ENCODE peak calls at places on chromosomes 7 and 10, in four cellular contexts. Q is NCI-H748 treated with DMSO at 0.1 percent for 48 hours, Z is KBM-7, F is AG08396. J is an unnamed sample.

GRCh38 chr7:18638594-18639452 is 143.3 kb downstream of the HDAC9 start:
- DNase-seq in Q (no peak), Z (no peak), F (peak), J (peak)

GRCh38 chr7:32661929-32662328 is 166.6 kb downstream of the AVL9 start:
- DNase-seq in Q (no peak), Z (no peak), F (no peak), J (no peak)

GRCh38 chr7:141263983-141264382 is 190.1 kb downstream of the TMEM178B start:
- DNase-seq in Q (no peak), Z (no peak), F (no peak), J (no peak)

GRCh38 chr7:124686543-124687161 is 78.9 kb downstream of the GPR37 start:
- DNase-seq in Q (no peak), Z (no peak), F (no peak), J (no peak)

GRCh38 chr10:131436467-131436866 is 124.9 kb upstream of the TCERG1L start:
- DNase-seq in Q (no peak), Z (no peak), F (no peak), J (no peak)

GRCh38 chr10:91162495-91163268 is 57.8 kb upstream of the PCGF5 start:
- DNase-seq in Q (peak), Z (peak), F (peak), J (peak)

GRCh38 chr7:116193329-116194087 is 16.8 kb upstream of the TES start:
- DNase-seq in Q (no peak), Z (no peak), F (no peak), J (no peak)

GRCh38 chr7:155477469-155477868 is 19.5 kb downstream of the EN2 start:
- DNase-seq in Q (no peak), Z (no peak), F (no peak), J (no peak)

GRCh38 chr10:132755166-132755711 is 30.7 kb downstream of the NKX6-2 start:
- DNase-seq in Q (no peak), Z (no peak), F (no peak), J (no peak)

GRCh38 chr10:42928064-42928463 is 145.5 kb downstream of the BMS1 start:
- DNase-seq in Q (no peak), Z (no peak), F (no peak), J (no peak)

GRCh38 chr10:97475936-97476594 is 22.2 kb downstream of the MMS19 start:
- DNase-seq in Q (no peak), Z (no peak), F (peak), J (no peak)

GRCh38 chr7:125930848-125931247 is 1001.2 kb upstream of the POT1 start:
- DNase-seq in Q (no peak), Z (no peak), F (no peak), J (no peak)

GRCh38 chr10:96369890-96370574 is 11.2 kb upstream of the OPALIN start:
- DNase-seq in Q (no peak), Z (no peak), F (no peak), J (no peak)

GRCh38 chr10:124644281-124644680 is 99.9 kb downstream of the FAM53B start:
- DNase-seq in Q (no peak), Z (no peak), F (no peak), J (no peak)

GRCh38 chr7:43868681-43869017 is 668 bp downstream of the MRPS24 start:
- DNase-seq in Q (no peak), Z (peak), F (no peak), J (no peak)

GRCh38 chr10:71531485-71532446 is 135.0 kb downstream of the CDH23 start:
- DNase-seq in Q (no peak), Z (peak), F (no peak), J (peak)

GRCh38 chr7:66143876-66144332 is 29.3 kb downstream of the CRCP start:
- DNase-seq in Q (no peak), Z (no peak), F (no peak), J (no peak)

GRCh38 chr10:14648936-14649335 is 125.8 kb downstream of the FAM107B start:
- DNase-seq in Q (no peak), Z (no peak), F (no peak), J (no peak)

GRCh38 chr10:109866995-109867635 is 56.2 kb downstream of the XPNPEP1 start:
- DNase-seq in Q (no peak), Z (no peak), F (no peak), J (no peak)

GRCh38 chr7:157271991-157272324 is 64.8 kb upstream of the DNAJB6 start:
- DNase-seq in Q (no peak), Z (no peak), F (peak), J (no peak)

GRCh38 chr10:116597543-116597942 is 6.8 kb downstream of the PNLIPRP1 start:
- DNase-seq in Q (no peak), Z (no peak), F (no peak), J (no peak)

GRCh38 chr7:142303650-142304049 is 45.8 kb upstream of the PRSS58 start:
- DNase-seq in Q (no peak), Z (peak), F (no peak), J (no peak)

GRCh38 chr7:100370303-100370702 is 3.0 kb upstream of the PILRA start:
- DNase-seq in Q (no peak), Z (no peak), F (no peak), J (no peak)

GRCh38 chr10:16787361-16787791 is 29.8 kb downstream of the RSU1 start:
- DNase-seq in Q (no peak), Z (no peak), F (no peak), J (no peak)

GRCh38 chr10:21808525-21808924 is 195.0 kb downstream of the DNAJC1 start:
- DNase-seq in Q (no peak), Z (no peak), F (no peak), J (no peak)

GRCh38 chr10:66925896-66926719 is at the start of gene LRRTM3:
- DNase-seq in Q (peak), Z (peak), F (peak), J (peak)

GRCh38 chr10:94069884-94070283 is 76.2 kb downstream of the PLCE1 start:
- DNase-seq in Q (no peak), Z (no peak), F (no peak), J (no peak)

GRCh38 chr7:95611224-95611623 is 14.9 kb upstream of the PDK4 start:
- DNase-seq in Q (no peak), Z (no peak), F (no peak), J (peak)

GRCh38 chr7:519429-519973 is at the start of gene PDGFA:
- DNase-seq in Q (no peak), Z (no peak), F (peak), J (no peak)

GRCh38 chr10:18681366-18681765 is 22.1 kb downstream of the ARL5B start:
- DNase-seq in Q (no peak), Z (no peak), F (no peak), J (no peak)